ENCODE peak calls at places on chromosome 9, in five cellular contexts. E, P, L, S and J are unnamed samples. For H3K36me3, the result is how much of the 10 kb centered on the place peaks cover.

GRCh38 chr9:75891277-75892167 is 1.0 kb downstream of the PCSK5 start:
- DNase-seq in E (no peak), P (no peak), L (peak), S (peak), J (no peak)

GRCh38 chr9:96350866-96351265 is 32.6 kb downstream of the SLC35D2 start:
- DNase-seq in E (no peak), P (no peak), L (no peak), S (no peak), J (no peak)

GRCh38 chr9:3007331-3007730 is 163.4 kb upstream of the PUM3 start:
- DNase-seq in E (no peak), P (no peak), L (no peak), S (no peak), J (no peak)

GRCh38 chr9:9997585-9997984 is 615.2 kb downstream of the PTPRD start:
- DNase-seq in E (no peak), P (no peak), L (no peak), S (no peak), J (no peak)

GRCh38 chr9:4839470-4839912 is 46.7 kb downstream of the RCL1 start:
- DNase-seq in E (no peak), P (no peak), L (no peak), S (peak), J (no peak)

GRCh38 chr9:121838757-121839669 is 187.6 kb downstream of the DAB2IP start:
- DNase-seq in E (no peak), P (no peak), L (no peak), S (no peak), J (no peak)

GRCh38 chr9:35110327-35110758 is 5.3 kb downstream of the ATOSB start:
- DNase-seq in E (no peak), P (no peak), L (peak), S (peak), J (no peak)

GRCh38 chr9:38641985-38642864 is 21.8 kb upstream of the ANKRD18A start:
- DNase-seq in E (peak), P (peak), L (no peak), S (peak), J (no peak)

GRCh38 chr9:80496901-80497565 is 925.3 kb downstream of the TLE4 start:
- DNase-seq in E (no peak), P (no peak), L (no peak), S (no peak), J (no peak)

GRCh38 chr9:19914044-19914443 is 125.2 kb upstream of the SLC24A2 start:
- DNase-seq in E (no peak), P (no peak), L (no peak), S (no peak), J (no peak)

GRCh38 chr9:75140261-75140660 is 51.9 kb downstream of the OSTF1 start:
- DNase-seq in E (no peak), P (no peak), L (no peak), S (no peak), J (no peak)

GRCh38 chr9:137313956-137314560 is 12.0 kb upstream of the NRARP start:
- DNase-seq in E (no peak), P (no peak), L (peak), S (no peak), J (no peak)

GRCh38 chr9:136247947-136248637 is 2.5 kb upstream of the QSOX2 start:
- DNase-seq in E (no peak), P (no peak), L (no peak), S (no peak), J (no peak)

GRCh38 chr9:128049788-128050187 is 17.3 kb downstream of the NAIF1 start:
- DNase-seq in E (no peak), P (no peak), L (no peak), S (no peak), J (no peak)

GRCh38 chr9:70488098-70488792 is 73.8 kb upstream of the KLF9 start:
- DNase-seq in E (no peak), P (no peak), L (no peak), S (peak), J (no peak)

GRCh38 chr9:131635285-131635684 is 90.0 kb downstream of the PRRT1B start:
- DNase-seq in E (peak), P (peak), L (peak), S (peak), J (peak)

DNA sequence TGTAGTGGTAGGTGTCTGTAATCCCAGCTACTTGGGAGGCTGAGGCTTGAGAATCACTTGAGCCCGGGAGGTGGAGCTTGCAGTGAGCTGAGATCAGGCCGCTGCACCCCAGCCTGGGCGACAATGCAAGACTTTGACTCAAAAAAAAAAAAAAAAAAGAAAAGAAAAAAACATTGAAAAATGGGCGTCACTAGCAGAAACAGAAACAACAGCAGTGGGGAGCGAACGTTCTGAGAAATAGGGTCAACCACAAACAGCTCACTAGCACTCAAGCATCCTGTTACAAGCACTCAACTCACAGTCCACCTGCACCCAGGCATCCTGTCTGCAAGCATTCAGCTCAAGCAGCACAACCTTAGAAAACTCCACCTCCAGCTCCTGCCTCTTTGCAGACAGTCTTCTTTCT is 17.2 kb downstream of the TRIM14 start:
- DNase-seq in E (no peak), P (no peak), L (no peak), S (peak), J (no peak)
- H3K4me3 ChIP-seq in E (no peak), P (no peak), L (no peak), S (no peak), J (no peak)

DNA sequence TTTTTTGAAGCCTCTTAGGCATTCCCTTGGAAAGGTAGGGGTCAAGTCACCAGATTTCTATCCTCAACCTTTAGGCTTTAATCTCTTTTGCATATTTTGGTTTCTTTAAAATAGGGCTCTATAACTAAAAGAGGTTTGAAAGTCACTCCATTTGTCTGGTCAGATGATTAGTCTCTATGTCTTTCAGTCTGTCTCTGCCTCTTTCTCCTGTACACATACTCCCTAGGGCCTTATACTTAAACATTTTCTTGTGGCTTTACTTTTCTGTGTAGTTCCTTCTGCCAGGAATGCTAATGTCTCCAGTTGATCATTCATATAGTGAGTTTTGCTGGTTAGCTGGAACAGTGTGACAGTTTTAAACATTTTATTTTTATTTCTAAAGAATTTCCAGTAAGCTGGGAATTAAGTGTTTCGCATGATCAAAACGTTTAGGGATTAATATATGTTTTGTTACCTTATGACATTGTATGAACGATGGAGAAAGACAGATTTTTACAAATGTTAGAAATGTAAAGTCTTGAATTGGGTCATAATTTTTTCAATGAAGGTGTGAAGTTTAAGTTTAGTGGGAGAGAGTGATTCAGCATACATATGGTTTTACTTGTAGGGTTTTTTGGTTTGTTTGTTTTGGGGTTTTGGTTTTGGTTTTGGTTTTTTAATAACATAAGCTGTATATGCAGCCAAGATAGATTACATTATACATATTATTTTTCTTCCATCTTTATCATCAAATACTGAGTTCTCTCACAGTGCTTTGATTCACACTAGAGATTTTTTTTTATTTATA is 90.6 kb downstream of the ZCCHC7 start:
- DNase-seq in E (no peak), P (no peak), L (no peak), S (peak), J (no peak)
- H3K36me3 ChIP-seq in E (half or more), P (under half), L (under half), S (under half), J (under half)

GRCh38 chr9:93427655-93428379 is 23.7 kb upstream of the FAM120A start:
- DNase-seq in E (no peak), P (no peak), L (no peak), S (no peak), J (no peak)
- TF ChIP-seq CTCF in E (peak), P (no peak), L (no peak), S (no peak), J (no peak)

GRCh38 chr9:110579763-110580255 is 268 bp upstream of the SVEP1 start:
- DNase-seq in E (no peak), P (no peak), L (no peak), S (peak), J (peak)
- H3K4me3 ChIP-seq in E (no peak), P (peak), L (peak), S (peak), J (peak)

GRCh38 chr9:123102380-123103113 is 69.1 kb downstream of the GPR21 start:
- DNase-seq in E (no peak), P (peak), L (no peak), S (peak), J (no peak)

GRCh38 chr9:123099042-123099441 is 65.6 kb downstream of the GPR21 start:
- DNase-seq in E (no peak), P (no peak), L (no peak), S (no peak), J (no peak)

GRCh38 chr9:123104807-123105206 is 71.3 kb downstream of the GPR21 start:
- DNase-seq in E (no peak), P (no peak), L (no peak), S (no peak), J (no peak)

GRCh38 chr9:123097709-123098459 is 64.4 kb downstream of the GPR21 start:
- DNase-seq in E (no peak), P (no peak), L (no peak), S (no peak), J (no peak)

DNA sequence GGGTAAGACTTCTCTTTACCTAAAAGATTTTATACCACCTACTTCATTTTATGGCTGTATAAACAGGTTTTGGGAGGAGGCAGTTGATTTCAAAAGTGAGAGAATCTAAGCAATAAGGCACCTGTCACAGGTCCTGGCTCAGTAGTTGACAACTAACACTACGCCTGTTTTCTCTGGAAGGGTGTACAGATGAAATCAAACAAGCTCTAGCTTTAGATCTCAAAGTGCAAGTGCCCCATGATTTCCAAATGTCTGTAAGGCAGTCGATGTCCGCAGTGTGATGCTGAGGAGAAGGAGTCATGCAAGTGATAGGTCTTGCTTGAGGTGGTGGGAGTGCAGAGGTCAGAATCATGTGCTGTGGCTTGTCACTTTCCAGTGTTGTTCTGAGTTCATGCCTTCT is 66.1 kb downstream of the GPR21 start:
- DNase-seq in E (no peak), P (no peak), L (no peak), S (no peak), J (no peak)
- H3K36me3 ChIP-seq in E (half or more), P (under half), L (half or more), S (half or more), J (under half)